ENCODE peak calls at places on chromosomes 3 and 15, in eight cellular contexts. M is fibroblast of mammary gland, H is OCI-LY7, Q is heart right ventricle, V is Peyer's patch, R is GM12864, W is right cardiac atrium, Y is aorta. J is an unnamed sample.

GRCh38 chr15:57323806-57324589 is 52.3 kb upstream of the CGNL1 start:
- DNase-seq in R (no peak), H (peak; percentile 66), V (peak; percentile 86), Q (no peak), Y (no peak), W (peak; percentile 27), M (peak; percentile 55), J (peak; percentile 94)

GRCh38 chr3:55885721-55886120 is 398.6 kb upstream of the WNT5A start:
- DNase-seq in W (no peak), V (no peak), Q (no peak), M (peak; percentile 38), Y (no peak), R (no peak), H (no peak), J (peak; percentile 66)

GRCh38 chr3:125055165-125055912 is 458 bp downstream of the HEG1 start:
- DNase-seq in V (no peak), W (peak; percentile 83), Q (no peak), M (no peak), R (no peak), Y (peak; percentile 64), H (peak; percentile 36), J (no peak)

GRCh38 chr3:27976933-27977332 is 254.8 kb upstream of the EOMES start:
- DNase-seq in V (no peak), Y (no peak), M (peak; percentile 91), W (no peak), R (no peak), H (no peak), Q (no peak), J (peak; percentile 35)

GRCh38 chr3:11238880-11239279 is 33.3 kb upstream of the ATG7 start:
- DNase-seq in W (no peak), Q (no peak), Y (no peak), R (no peak), M (peak; percentile 93), V (no peak), H (no peak), J (peak; percentile 94)

GRCh38 chr3:193240850-193241706 is at the start of gene PLAAT1:
- DNase-seq in V (peak; percentile 47), H (no peak), Y (peak; percentile 68), R (no peak), M (peak; percentile 38), Q (peak; percentile 61), W (peak; percentile 89), J (peak; percentile 45)

GRCh38 chr15:28902856-28903255 is 17.1 kb downstream of the APBA2 start:
- DNase-seq in W (no peak), R (no peak), M (no peak), Y (no peak), Q (no peak), H (no peak), V (no peak), J (no peak)

GRCh38 chr15:56286213-56286612 is 42.5 kb upstream of the RFX7 start:
- DNase-seq in Q (no peak), M (no peak), R (no peak), W (no peak), Y (no peak), V (peak; percentile 52), H (peak; percentile 7), J (no peak)

GRCh38 chr15:31489281-31489680 is 162.6 kb downstream of the KLF13 start:
- DNase-seq in R (no peak), Q (no peak), H (no peak), M (no peak), W (no peak), Y (no peak), V (peak; percentile 40), J (no peak)

GRCh38 chr3:14876942-14877341 is 58.2 kb downstream of the FGD5 start:
- DNase-seq in Q (peak; percentile 53), H (no peak), V (peak; percentile 89), W (peak; percentile 87), R (no peak), Y (peak; percentile 85), M (peak; percentile 12), J (peak; percentile 7)

GRCh38 chr3:184058029-184058428 is 5.2 kb downstream of the HTR3C start:
- DNase-seq in H (no peak), M (peak; percentile 95), R (no peak), Y (no peak), W (no peak), Q (no peak), V (no peak), J (no peak)

GRCh38 chr15:65466901-65467300 is 44.2 kb upstream of the IGDCC4 start:
- DNase-seq in W (no peak), H (no peak), M (peak; percentile 16), Q (no peak), V (no peak), Y (no peak), R (no peak), J (no peak)

GRCh38 chr3:192772495-192772894 is 45.2 kb upstream of the FGF12 start:
- DNase-seq in H (no peak), M (peak; percentile 37), Q (peak; percentile 44), V (no peak), R (no peak), Y (no peak), W (peak; percentile 63), J (peak; percentile 38)

GRCh38 chr3:129607391-129608068 is 1.1 kb upstream of the PLXND1 start:
- DNase-seq in Q (no peak), R (no peak), V (no peak), H (no peak), Y (no peak), M (no peak), W (peak; percentile 80), J (no peak)

GRCh38 chr15:70503798-70504304 is 259.5 kb downstream of the UACA start:
- DNase-seq in M (no peak), H (no peak), W (no peak), R (no peak), Y (peak; percentile 55), V (no peak), Q (no peak), J (no peak)

GRCh38 chr15:57878573-57878972 is 172.1 kb downstream of the POLR2M start:
- DNase-seq in R (no peak), Y (no peak), M (peak; percentile 43), Q (no peak), V (no peak), H (no peak), W (no peak), J (no peak)

GRCh38 chr3:186406669-186407635 is 44.9 kb upstream of the DGKG start:
- DNase-seq in V (no peak), H (no peak), Q (peak; percentile 92), W (peak; percentile 69), Y (peak; percentile 76), M (no peak), R (no peak), J (no peak)

GRCh38 chr3:184808021-184808420 is 3.9 kb upstream of the VPS8 start:
- DNase-seq in W (no peak), R (no peak), H (peak; percentile 25), V (no peak), Q (no peak), M (no peak), Y (no peak), J (no peak)

GRCh38 chr15:90654233-90655124 is 62.7 kb upstream of the BLM start:
- DNase-seq in Y (peak; percentile 66), V (no peak), H (no peak), M (no peak), R (no peak), Q (no peak), W (no peak), J (no peak)

GRCh38 chr3:23325466-23326065 is 122.4 kb downstream of the UBE2E2 start:
- DNase-seq in V (no peak), W (no peak), H (peak; percentile 33), R (no peak), M (peak; percentile 28), Y (no peak), Q (no peak), J (peak; percentile 31)

GRCh38 chr3:157491136-157491535 is 12.1 kb downstream of the VEPH1 start:
- DNase-seq in V (no peak), H (no peak), W (no peak), R (no peak), Y (no peak), Q (no peak), M (no peak), J (no peak)

GRCh38 chr3:15438988-15439387 is 11.6 kb downstream of the EAF1 start:
- DNase-seq in Y (no peak), V (no peak), Q (no peak), H (no peak), M (peak; percentile 90), R (no peak), W (no peak), J (peak; percentile 27)

GRCh38 chr15:85749261-85750151 is 45.2 kb downstream of the KLHL25 start:
- DNase-seq in Q (peak; percentile 65), V (peak; percentile 54), H (no peak), Y (no peak), M (peak; percentile 40), R (no peak), W (peak; percentile 88), J (peak; percentile 37)

DNA sequence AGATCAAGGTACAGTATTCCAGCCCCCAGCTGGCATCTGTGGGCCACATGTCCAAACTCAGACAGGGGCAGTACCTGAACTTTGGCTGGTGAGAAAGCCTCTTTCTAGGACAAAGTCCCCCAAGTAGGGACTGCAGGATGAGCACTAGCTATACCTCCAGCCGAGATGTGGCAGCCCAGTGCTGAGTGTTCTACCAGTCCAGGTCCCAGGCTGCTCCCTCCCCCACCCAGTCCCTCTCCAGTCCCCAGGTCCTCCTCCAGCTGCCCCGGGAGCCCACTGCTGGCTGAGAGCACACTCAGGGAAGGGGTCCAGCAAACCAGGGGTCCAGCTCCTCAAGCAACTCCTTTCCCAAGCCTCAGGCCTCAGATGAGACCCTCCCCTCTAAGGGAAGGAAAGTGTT is 1.5 kb downstream of the SLC26A6 start:
- DNase-seq in M (no peak), V (no peak), Q (no peak), W (no peak), Y (no peak), H (no peak), R (no peak), J (no peak)
- H3K4me3 ChIP-seq in M (no peak overlapping the region), V (no peak overlapping the region), Q (no peak overlapping the region), W (no peak overlapping the region), Y (no peak overlapping the region), H (no peak overlapping the region), R (no peak overlapping the region), J (peak overlapping the region; percentile 30)

DNA sequence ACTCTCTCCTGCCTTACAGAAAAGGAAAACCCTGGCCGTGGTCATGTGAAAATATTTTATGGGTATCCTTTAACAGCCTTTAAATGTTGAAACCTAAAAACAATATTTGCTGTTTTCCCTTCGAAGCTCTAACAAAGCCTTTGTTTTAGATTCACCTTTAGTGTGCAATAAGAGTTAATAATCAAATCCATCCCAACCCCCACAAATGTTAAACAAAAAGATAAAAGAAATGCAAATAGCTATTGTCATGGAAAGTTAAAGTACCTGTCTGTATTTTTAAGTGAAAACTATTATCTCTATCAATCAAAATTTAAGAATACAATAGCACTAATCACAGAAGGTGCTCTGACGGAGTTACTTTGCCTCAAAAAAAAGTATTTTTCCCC is 279.3 kb downstream of the FOXP1 start:
- DNase-seq in V (no peak), Q (no peak), W (no peak), M (no peak), H (no peak), Y (no peak), R (no peak), J (no peak)
- H3K4me3 ChIP-seq in V (no peak overlapping the region), Q (no peak overlapping the region), W (no peak overlapping the region), M (no peak overlapping the region), H (no peak overlapping the region), Y (no peak overlapping the region), R (no peak overlapping the region), J (no peak overlapping the region)

GRCh38 chr3:65953881-65954733 is 84.6 kb downstream of the MAGI1 start:
- DNase-seq in Q (peak; percentile 26), R (no peak), W (peak; percentile 68), M (no peak), V (peak; percentile 76), H (no peak), Y (peak; percentile 50), J (no peak)
- H3K4me3 ChIP-seq in Q (no peak overlapping the region), R (no peak overlapping the region), W (peak overlapping the region; percentile 29), M (no peak overlapping the region), V (no peak overlapping the region), H (no peak overlapping the region), Y (no peak overlapping the region), J (no peak overlapping the region)

GRCh38 chr3:50674349-50675178 is at the start of gene DOCK3:
- DNase-seq in Q (peak; percentile 23), Y (peak; percentile 64), W (peak; percentile 83), R (no peak), V (peak; percentile 73), H (no peak), M (peak; percentile 17), J (peak; percentile 50)
- H3K4me3 ChIP-seq in Q (peak within 1 kb of the TSS; percentile 48), Y (peak within 1 kb of the TSS; percentile 19), W (peak within 1 kb of the TSS; percentile 88), R (peak within 1 kb of the TSS; percentile 32), V (peak within 1 kb of the TSS; percentile 30), H (no peak within 1 kb of the TSS), M (no peak within 1 kb of the TSS), J (peak within 1 kb of the TSS; percentile 33)

J was measured in choroid plexus epithelial cell.